ENCODE peak calls at places on chromosomes 7 and 10, in six cellular contexts. One of them, this sample, is unnamed.

GRCh38 chr10:89738551-89739209 is 37.3 kb downstream of the KIF20B start:
- DNase-seq in H1: no peak
- DNase-seq in HepG2: no peak
- DNase-seq in K562: no peak
- DNase-seq in GM12878: peak
- DNase-seq in HCT116: no peak
- DNase-seq in this sample: no peak

GRCh38 chr7:836429-836828 is 4.2 kb downstream of the SUN1 start:
- DNase-seq in H1: no peak
- DNase-seq in HepG2: peak
- DNase-seq in K562: peak
- DNase-seq in GM12878: no peak
- DNase-seq in HCT116: peak
- DNase-seq in this sample: no peak

GRCh38 chr7:147311332-147311731 is 1194.7 kb downstream of the CNTNAP2 start:
- DNase-seq in H1: no peak
- DNase-seq in HepG2: no peak
- DNase-seq in K562: no peak
- DNase-seq in GM12878: no peak
- DNase-seq in HCT116: no peak
- DNase-seq in this sample: no peak

GRCh38 chr10:89684604-89685003 is 16.8 kb upstream of the KIF20B start:
- DNase-seq in H1: no peak
- DNase-seq in HepG2: no peak
- DNase-seq in K562: no peak
- DNase-seq in GM12878: no peak
- DNase-seq in HCT116: no peak
- DNase-seq in this sample: no peak

GRCh38 chr7:130071701-130072622 is 1.6 kb downstream of the KLHDC10 start:
- DNase-seq in H1: no peak
- DNase-seq in HepG2: peak
- DNase-seq in K562: peak
- DNase-seq in GM12878: peak
- DNase-seq in HCT116: peak
- DNase-seq in this sample: peak

GRCh38 chr10:100038561-100039071 is 28.9 kb upstream of the DNMBP start:
- DNase-seq in H1: no peak
- DNase-seq in HepG2: peak
- DNase-seq in K562: no peak
- DNase-seq in GM12878: no peak
- DNase-seq in HCT116: no peak
- DNase-seq in this sample: no peak

GRCh38 chr7:6886198-6886597 is 60.1 kb upstream of the CCZ1B start:
- DNase-seq in H1: no peak
- DNase-seq in HepG2: no peak
- DNase-seq in K562: no peak
- DNase-seq in GM12878: no peak
- DNase-seq in HCT116: no peak
- DNase-seq in this sample: no peak

GRCh38 chr7:76514926-76515325 is 4.6 kb downstream of the UPK3B start:
- DNase-seq in H1: no peak
- DNase-seq in HepG2: no peak
- DNase-seq in K562: no peak
- DNase-seq in GM12878: no peak
- DNase-seq in HCT116: no peak
- DNase-seq in this sample: no peak

GRCh38 chr10:78861456-78862327 is 207.1 kb upstream of the ZMIZ1 start:
- DNase-seq in H1: peak
- DNase-seq in HepG2: no peak
- DNase-seq in K562: no peak
- DNase-seq in GM12878: no peak
- DNase-seq in HCT116: no peak
- DNase-seq in this sample: no peak

GRCh38 chr7:157389951-157390730 is 53.3 kb downstream of the DNAJB6 start:
- DNase-seq in H1: no peak
- DNase-seq in HepG2: no peak
- DNase-seq in K562: no peak
- DNase-seq in GM12878: no peak
- DNase-seq in HCT116: no peak
- DNase-seq in this sample: no peak

GRCh38 chr10:99522511-99523250 is 10.1 kb upstream of the NKX2-3 start:
- DNase-seq in H1: peak
- DNase-seq in HepG2: no peak
- DNase-seq in K562: no peak
- DNase-seq in GM12878: no peak
- DNase-seq in HCT116: no peak
- DNase-seq in this sample: no peak

GRCh38 chr7:130371059-130371458 is 9.2 kb upstream of the CPA1 start:
- DNase-seq in H1: no peak
- DNase-seq in HepG2: no peak
- DNase-seq in K562: no peak
- DNase-seq in GM12878: no peak
- DNase-seq in HCT116: no peak
- DNase-seq in this sample: no peak

GRCh38 chr10:70751356-70751755 is 33.8 kb downstream of the TBATA start:
- DNase-seq in H1: no peak
- DNase-seq in HepG2: no peak
- DNase-seq in K562: no peak
- DNase-seq in GM12878: no peak
- DNase-seq in HCT116: no peak
- DNase-seq in this sample: no peak
- TF ChIP-seq ZNF274 in H1: no peak
- TF ChIP-seq ZNF274 in HepG2: no peak
- TF ChIP-seq ZNF274 in K562: no peak
- TF ChIP-seq ZNF274 in GM12878: no peak
- TF ChIP-seq ZNF274 in HCT116: no peak
- TF ChIP-seq ZNF274 in this sample: no peak

GRCh38 chr7:29139191-29139590 is 7.1 kb downstream of the CPVL start:
- DNase-seq in H1: no peak
- DNase-seq in HepG2: no peak
- DNase-seq in K562: no peak
- DNase-seq in GM12878: no peak
- DNase-seq in HCT116: no peak
- DNase-seq in this sample: no peak
- TF ChIP-seq ZNF274 in H1: no peak
- TF ChIP-seq ZNF274 in HepG2: no peak
- TF ChIP-seq ZNF274 in K562: no peak
- TF ChIP-seq ZNF274 in GM12878: no peak
- TF ChIP-seq ZNF274 in HCT116: no peak
- TF ChIP-seq ZNF274 in this sample: no peak

GRCh38 chr7:41487229-41487861 is 215.5 kb downstream of the INHBA start:
- DNase-seq in H1: no peak
- DNase-seq in HepG2: no peak
- DNase-seq in K562: no peak
- DNase-seq in GM12878: no peak
- DNase-seq in HCT116: no peak
- DNase-seq in this sample: no peak
- TF ChIP-seq ZNF274 in H1: no peak
- TF ChIP-seq ZNF274 in HepG2: no peak
- TF ChIP-seq ZNF274 in K562: no peak
- TF ChIP-seq ZNF274 in GM12878: no peak
- TF ChIP-seq ZNF274 in HCT116: no peak
- TF ChIP-seq ZNF274 in this sample: no peak

DNA sequence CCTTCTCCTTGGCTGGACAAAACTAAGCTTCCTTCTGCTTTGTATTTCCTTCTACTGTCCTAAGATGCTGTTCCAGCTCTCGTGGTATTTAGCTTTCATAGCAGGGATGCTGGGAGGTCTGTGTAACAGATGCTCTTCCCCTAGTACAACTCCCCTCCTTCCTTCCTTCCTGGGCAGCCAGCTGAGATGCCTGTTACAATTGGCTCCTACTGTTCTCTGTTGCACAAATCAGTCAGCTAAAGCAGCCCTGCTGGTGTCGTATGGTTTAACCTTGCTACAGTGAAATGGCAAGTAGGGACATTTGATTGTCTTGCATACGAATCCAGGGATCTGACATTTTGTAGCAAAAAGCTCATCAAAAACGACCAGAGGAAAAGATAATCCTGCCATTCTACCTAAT is 143.8 kb downstream of the ARHGAP21 start:
- DNase-seq in H1: no peak
- DNase-seq in HepG2: no peak
- DNase-seq in K562: no peak
- DNase-seq in GM12878: no peak
- DNase-seq in HCT116: no peak
- DNase-seq in this sample: peak
- TF ChIP-seq ZNF274 in H1: no peak
- TF ChIP-seq ZNF274 in HepG2: no peak
- TF ChIP-seq ZNF274 in K562: no peak
- TF ChIP-seq ZNF274 in GM12878: no peak
- TF ChIP-seq ZNF274 in HCT116: no peak
- TF ChIP-seq ZNF274 in this sample: no peak

DNA sequence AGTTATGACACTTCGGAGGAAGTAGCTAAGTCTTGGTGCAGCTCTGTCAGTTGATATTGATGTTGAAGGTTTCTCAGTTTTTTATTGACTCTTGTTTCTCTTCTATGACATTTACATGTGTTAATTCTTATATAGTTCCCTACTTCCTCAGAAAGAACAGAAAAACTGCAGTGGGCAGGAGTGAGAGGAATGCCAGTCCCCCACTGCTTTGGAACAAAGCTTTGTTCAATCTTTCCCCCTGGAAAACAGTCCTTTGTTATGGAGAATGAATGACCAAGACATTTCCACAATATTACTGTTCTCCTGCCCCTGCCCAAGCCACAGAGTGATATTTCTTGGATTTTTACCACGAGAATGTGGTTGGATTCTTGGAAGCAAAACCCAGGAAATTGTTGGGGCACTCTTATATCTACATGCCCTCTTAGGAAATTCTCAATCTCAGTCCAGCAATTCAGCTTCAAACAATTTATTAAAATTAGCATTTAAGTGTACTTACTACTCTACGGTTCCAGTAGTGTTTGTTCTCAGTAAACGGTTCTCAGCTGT is 258.0 kb upstream of the KCND2 start:
- DNase-seq in H1: no peak
- DNase-seq in HepG2: no peak
- DNase-seq in K562: no peak
- DNase-seq in GM12878: no peak
- DNase-seq in HCT116: no peak
- DNase-seq in this sample: no peak
- TF ChIP-seq ZNF274 in H1: no peak
- TF ChIP-seq ZNF274 in HepG2: no peak
- TF ChIP-seq ZNF274 in K562: no peak
- TF ChIP-seq ZNF274 in GM12878: no peak
- TF ChIP-seq ZNF274 in HCT116: no peak
- TF ChIP-seq ZNF274 in this sample: no peak

DNA sequence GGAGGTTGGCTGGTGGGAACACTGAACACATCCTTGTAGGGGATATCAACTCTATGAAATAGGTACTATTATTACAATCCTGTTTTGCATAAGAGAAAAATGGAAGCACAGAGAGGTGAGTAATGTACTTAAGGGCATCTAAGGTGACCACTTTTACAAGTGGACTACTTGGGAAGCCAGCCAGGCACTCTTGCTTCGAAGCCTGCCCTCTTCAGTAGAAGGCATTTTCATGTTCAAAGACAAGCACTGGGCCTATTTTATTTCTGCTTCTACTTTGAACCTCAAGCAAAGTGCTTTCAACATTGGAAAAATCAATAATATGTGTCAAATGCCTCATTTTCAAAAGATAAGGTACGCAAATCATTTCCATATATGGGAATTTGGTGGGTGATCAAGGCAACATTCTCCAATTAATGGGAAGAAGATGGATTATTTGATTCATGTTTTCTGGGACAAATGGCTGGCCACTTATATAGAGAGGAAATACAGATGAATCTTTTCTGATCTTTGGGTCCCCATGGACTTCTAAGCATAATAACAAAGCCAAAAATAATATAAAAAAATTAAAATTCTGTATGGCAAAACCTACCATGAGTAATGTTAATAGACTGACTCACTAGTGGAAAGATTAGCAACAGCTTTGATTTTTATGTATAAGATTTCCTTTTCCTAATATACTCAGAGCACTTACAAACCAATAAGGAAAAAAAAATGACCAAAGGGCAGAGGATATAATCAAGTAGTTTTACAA is 270.2 kb downstream of the FRMD4A start:
- DNase-seq in H1: no peak
- DNase-seq in HepG2: no peak
- DNase-seq in K562: no peak
- DNase-seq in GM12878: no peak
- DNase-seq in HCT116: no peak
- DNase-seq in this sample: no peak
- TF ChIP-seq ZNF274 in H1: no peak
- TF ChIP-seq ZNF274 in HepG2: no peak
- TF ChIP-seq ZNF274 in K562: no peak
- TF ChIP-seq ZNF274 in GM12878: no peak
- TF ChIP-seq ZNF274 in HCT116: no peak
- TF ChIP-seq ZNF274 in this sample: no peak

GRCh38 chr10:68829952-68830351 is 2.6 kb downstream of the STOX1 start:
- DNase-seq in H1: no peak
- DNase-seq in HepG2: no peak
- DNase-seq in K562: no peak
- DNase-seq in GM12878: no peak
- DNase-seq in HCT116: no peak
- DNase-seq in this sample: no peak
- TF ChIP-seq ZNF274 in H1: no peak
- TF ChIP-seq ZNF274 in HepG2: no peak
- TF ChIP-seq ZNF274 in K562: no peak
- TF ChIP-seq ZNF274 in GM12878: no peak
- TF ChIP-seq ZNF274 in HCT116: no peak
- TF ChIP-seq ZNF274 in this sample: no peak

This sample was measured in NT2/D1.